ENCODE peak calls at places on chromosome 5, in seven cellular contexts. One of them, this sample, is unnamed.
A peak's percentile ranks its signal among the peaks of the same experiment; 100 is the strongest.

GRCh38 chr5:5497132-5497748 is 74.8 kb downstream of the ICE1 start:
- DNase-seq in DMS 273 treated with DMSO at 0.1 percent for 48 hours: peak; percentile 14
- DNase-seq in GM23248: peak; percentile 83
- DNase-seq in WTC11: peak; percentile 55
- DNase-seq in GM04504: no peak
- DNase-seq in stimulated activated CD8-positive, alpha-beta memory T cell treated with anti-CD3 and anti-CD28 coated beads, Interleukin-12 subunit alpha, Interleukin-12 subunit beta, amount 100 ng/mL, for 4 hours: no peak
- DNase-seq in nephron progenitor cell: peak; percentile 54
- DNase-seq in this sample: peak; percentile 53

GRCh38 chr5:97002983-97003382 is 67.1 kb downstream of the LNPEP start:
- DNase-seq in GM23248: peak; percentile 20
- DNase-seq in stimulated activated CD8-positive, alpha-beta memory T cell treated with anti-CD3 and anti-CD28 coated beads, Interleukin-12 subunit alpha, Interleukin-12 subunit beta, amount 100 ng/mL, for 4 hours: no peak
- DNase-seq in DMS 273 treated with DMSO at 0.1 percent for 48 hours: no peak
- DNase-seq in WTC11: no peak
- DNase-seq in nephron progenitor cell: no peak
- DNase-seq in GM04504: no peak
- DNase-seq in this sample: no peak

GRCh38 chr5:138544171-138545134 is 1.4 kb upstream of the ETF1 start:
- DNase-seq in nephron progenitor cell: peak; percentile 5
- DNase-seq in WTC11: no peak
- DNase-seq in DMS 273 treated with DMSO at 0.1 percent for 48 hours: no peak
- DNase-seq in GM04504: no peak
- DNase-seq in GM23248: peak; percentile 80
- DNase-seq in stimulated activated CD8-positive, alpha-beta memory T cell treated with anti-CD3 and anti-CD28 coated beads, Interleukin-12 subunit alpha, Interleukin-12 subunit beta, amount 100 ng/mL, for 4 hours: no peak
- DNase-seq in this sample: no peak

GRCh38 chr5:112594060-112594850 is 143.4 kb upstream of the APC start:
- DNase-seq in DMS 273 treated with DMSO at 0.1 percent for 48 hours: no peak
- DNase-seq in stimulated activated CD8-positive, alpha-beta memory T cell treated with anti-CD3 and anti-CD28 coated beads, Interleukin-12 subunit alpha, Interleukin-12 subunit beta, amount 100 ng/mL, for 4 hours: no peak
- DNase-seq in nephron progenitor cell: no peak
- DNase-seq in GM04504: peak; percentile 3
- DNase-seq in GM23248: peak; percentile 32
- DNase-seq in WTC11: no peak
- DNase-seq in this sample: peak; percentile 7

GRCh38 chr5:30808996-30809395 is 384.5 kb upstream of the CDH6 start:
- DNase-seq in nephron progenitor cell: peak; percentile 4
- DNase-seq in DMS 273 treated with DMSO at 0.1 percent for 48 hours: no peak
- DNase-seq in GM04504: no peak
- DNase-seq in stimulated activated CD8-positive, alpha-beta memory T cell treated with anti-CD3 and anti-CD28 coated beads, Interleukin-12 subunit alpha, Interleukin-12 subunit beta, amount 100 ng/mL, for 4 hours: no peak
- DNase-seq in GM23248: peak; percentile 11
- DNase-seq in WTC11: no peak
- DNase-seq in this sample: peak; percentile 21

GRCh38 chr5:141488591-141489478 is at the start of gene PCDHGC5:
- DNase-seq in WTC11: no peak
- DNase-seq in GM23248: peak; percentile 88
- DNase-seq in DMS 273 treated with DMSO at 0.1 percent for 48 hours: no peak
- DNase-seq in stimulated activated CD8-positive, alpha-beta memory T cell treated with anti-CD3 and anti-CD28 coated beads, Interleukin-12 subunit alpha, Interleukin-12 subunit beta, amount 100 ng/mL, for 4 hours: no peak
- DNase-seq in GM04504: no peak
- DNase-seq in nephron progenitor cell: no peak
- DNase-seq in this sample: peak; percentile 49

GRCh38 chr5:56759521-56759920 is 55.8 kb upstream of the MAP3K1 start:
- DNase-seq in DMS 273 treated with DMSO at 0.1 percent for 48 hours: no peak
- DNase-seq in WTC11: no peak
- DNase-seq in GM04504: no peak
- DNase-seq in stimulated activated CD8-positive, alpha-beta memory T cell treated with anti-CD3 and anti-CD28 coated beads, Interleukin-12 subunit alpha, Interleukin-12 subunit beta, amount 100 ng/mL, for 4 hours: no peak
- DNase-seq in nephron progenitor cell: no peak
- DNase-seq in GM23248: no peak
- DNase-seq in this sample: peak; percentile 37

GRCh38 chr5:108028411-108028810 is 353.5 kb downstream of the FBXL17 start:
- DNase-seq in DMS 273 treated with DMSO at 0.1 percent for 48 hours: no peak
- DNase-seq in GM04504: peak; percentile 7
- DNase-seq in nephron progenitor cell: peak; percentile 28
- DNase-seq in GM23248: peak; percentile 32
- DNase-seq in stimulated activated CD8-positive, alpha-beta memory T cell treated with anti-CD3 and anti-CD28 coated beads, Interleukin-12 subunit alpha, Interleukin-12 subunit beta, amount 100 ng/mL, for 4 hours: no peak
- DNase-seq in WTC11: no peak
- DNase-seq in this sample: peak; percentile 22

GRCh38 chr5:136062563-136063274 is 33.9 kb downstream of the TGFBI start:
- DNase-seq in WTC11: peak; percentile 34
- DNase-seq in GM04504: no peak
- DNase-seq in nephron progenitor cell: no peak
- DNase-seq in GM23248: peak; percentile 69
- DNase-seq in stimulated activated CD8-positive, alpha-beta memory T cell treated with anti-CD3 and anti-CD28 coated beads, Interleukin-12 subunit alpha, Interleukin-12 subunit beta, amount 100 ng/mL, for 4 hours: no peak
- DNase-seq in DMS 273 treated with DMSO at 0.1 percent for 48 hours: peak; percentile 13
- DNase-seq in this sample: peak; percentile 57

GRCh38 chr5:112823181-112823580 is 37.9 kb upstream of the SRP19 start:
- DNase-seq in stimulated activated CD8-positive, alpha-beta memory T cell treated with anti-CD3 and anti-CD28 coated beads, Interleukin-12 subunit alpha, Interleukin-12 subunit beta, amount 100 ng/mL, for 4 hours: no peak
- DNase-seq in GM23248: no peak
- DNase-seq in GM04504: no peak
- DNase-seq in nephron progenitor cell: no peak
- DNase-seq in WTC11: no peak
- DNase-seq in DMS 273 treated with DMSO at 0.1 percent for 48 hours: no peak
- DNase-seq in this sample: no peak

GRCh38 chr5:151469386-151469785 is 22.0 kb downstream of the SLC36A1 start:
- DNase-seq in stimulated activated CD8-positive, alpha-beta memory T cell treated with anti-CD3 and anti-CD28 coated beads, Interleukin-12 subunit alpha, Interleukin-12 subunit beta, amount 100 ng/mL, for 4 hours: no peak
- DNase-seq in nephron progenitor cell: no peak
- DNase-seq in DMS 273 treated with DMSO at 0.1 percent for 48 hours: no peak
- DNase-seq in GM23248: peak; percentile 56
- DNase-seq in WTC11: no peak
- DNase-seq in GM04504: no peak
- DNase-seq in this sample: no peak

GRCh38 chr5:79947486-79948023 is 43.5 kb downstream of the MTX3 start:
- DNase-seq in stimulated activated CD8-positive, alpha-beta memory T cell treated with anti-CD3 and anti-CD28 coated beads, Interleukin-12 subunit alpha, Interleukin-12 subunit beta, amount 100 ng/mL, for 4 hours: no peak
- DNase-seq in nephron progenitor cell: no peak
- DNase-seq in WTC11: no peak
- DNase-seq in GM23248: no peak
- DNase-seq in DMS 273 treated with DMSO at 0.1 percent for 48 hours: no peak
- DNase-seq in GM04504: no peak
- DNase-seq in this sample: no peak